ENCODE peak calls at places on chromosome 9, in nine cellular contexts. Y is RWPE2, D is RWPE1, F is GM12864, A is adrenal gland, W is ovary, I is A673, R is cardiac fibroblast, G is HCT116. C is an unnamed sample.

GRCh38 chr9:115063058-115063850 is 54.7 kb downstream of the TNC start:
- DNase-seq in Y (no peak), D (no peak), F (no peak), A (no peak), W (no peak), I (peak), R (peak), G (no peak), C (no peak)

GRCh38 chr9:134712922-134713321 is 71.3 kb downstream of the COL5A1 start:
- DNase-seq in Y (no peak), D (no peak), F (no peak), A (no peak), W (peak), I (no peak), R (no peak), G (no peak), C (no peak)

GRCh38 chr9:32264171-32264862 is 120.1 kb upstream of the ACO1 start:
- DNase-seq in Y (no peak), D (no peak), F (no peak), A (no peak), W (peak), I (peak), R (peak), G (no peak), C (no peak)

GRCh38 chr9:134335490-134336173 is 9.4 kb downstream of the RXRA start:
- DNase-seq in Y (no peak), D (no peak), F (no peak), A (peak), W (no peak), I (no peak), R (no peak), G (no peak), C (no peak)

GRCh38 chr9:4321554-4321953 is 21.7 kb upstream of the GLIS3 start:
- DNase-seq in Y (no peak), D (no peak), F (no peak), A (no peak), W (no peak), I (no peak), R (no peak), G (no peak), C (no peak)

GRCh38 chr9:74517188-74517587 is 20.1 kb downstream of the RORB start:
- DNase-seq in Y (no peak), D (no peak), F (no peak), A (no peak), W (no peak), I (no peak), R (no peak), G (no peak), C (no peak)

GRCh38 chr9:120336021-120336752 is 243.8 kb downstream of the CDK5RAP2 start:
- DNase-seq in Y (no peak), D (no peak), F (no peak), A (no peak), W (no peak), I (no peak), R (no peak), G (no peak), C (no peak)

GRCh38 chr9:115098226-115098965 is 19.6 kb downstream of the TNC start:
- DNase-seq in Y (no peak), D (no peak), F (no peak), A (no peak), W (no peak), I (no peak), R (no peak), G (no peak), C (no peak)

GRCh38 chr9:13450723-13451122 is 171.2 kb upstream of the MPDZ start:
- DNase-seq in Y (no peak), D (no peak), F (no peak), A (no peak), W (no peak), I (peak), R (no peak), G (no peak), C (no peak)

GRCh38 chr9:22216730-22217160 is 207.6 kb upstream of the CDKN2B start:
- DNase-seq in Y (no peak), D (no peak), F (no peak), A (no peak), W (no peak), I (no peak), R (no peak), G (peak), C (no peak)

GRCh38 chr9:87179556-87180340 is 232.4 kb upstream of the GAS1 start:
- DNase-seq in Y (no peak), D (peak), F (no peak), A (no peak), W (no peak), I (peak), R (no peak), G (no peak), C (no peak)

GRCh38 chr9:87099383-87099782 is 152.1 kb upstream of the GAS1 start:
- DNase-seq in Y (no peak), D (peak), F (no peak), A (no peak), W (no peak), I (no peak), R (no peak), G (no peak), C (no peak)

GRCh38 chr9:134995792-134996120 is 78.0 kb upstream of the FCN1 start:
- DNase-seq in Y (no peak), D (no peak), F (no peak), A (no peak), W (peak), I (no peak), R (no peak), G (no peak), C (no peak)

GRCh38 chr9:34501889-34502425 is 20.8 kb downstream of the ENHO start:
- DNase-seq in Y (no peak), D (no peak), F (no peak), A (no peak), W (peak), I (peak), R (peak), G (no peak), C (no peak)

GRCh38 chr9:126687868-126688503 is 74.3 kb downstream of the LMX1B start:
- DNase-seq in Y (no peak), D (no peak), F (no peak), A (no peak), W (no peak), I (no peak), R (no peak), G (no peak), C (no peak)

DNA sequence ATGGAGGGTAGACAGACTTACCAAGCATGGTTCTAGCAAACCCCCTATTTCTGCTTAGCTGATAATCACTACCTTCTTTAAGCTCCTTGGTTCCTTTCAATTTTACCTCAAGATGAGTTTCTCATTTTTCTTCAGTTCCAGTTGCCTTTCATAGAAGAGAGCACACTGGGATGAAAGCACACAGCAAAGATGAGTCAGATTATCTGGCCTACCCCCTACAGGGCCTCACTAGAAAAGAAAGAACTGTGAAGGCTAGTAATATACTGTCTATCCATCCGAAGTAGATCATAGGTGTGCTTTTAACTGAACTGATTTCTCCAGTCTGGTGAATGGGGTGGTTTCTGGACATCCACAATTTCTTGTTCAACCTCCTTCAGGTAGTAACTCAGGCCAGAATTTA is 122.5 kb downstream of the TRPM3 start:
- DNase-seq in Y (no peak), D (no peak), F (no peak), A (no peak), W (no peak), I (no peak), R (no peak), G (no peak), C (no peak)
- TF ChIP-seq CTCF in Y (no peak), D (no peak), F (no peak), A (no peak), W (no peak), I (no peak), R (no peak), G (no peak), C (no peak)

DNA sequence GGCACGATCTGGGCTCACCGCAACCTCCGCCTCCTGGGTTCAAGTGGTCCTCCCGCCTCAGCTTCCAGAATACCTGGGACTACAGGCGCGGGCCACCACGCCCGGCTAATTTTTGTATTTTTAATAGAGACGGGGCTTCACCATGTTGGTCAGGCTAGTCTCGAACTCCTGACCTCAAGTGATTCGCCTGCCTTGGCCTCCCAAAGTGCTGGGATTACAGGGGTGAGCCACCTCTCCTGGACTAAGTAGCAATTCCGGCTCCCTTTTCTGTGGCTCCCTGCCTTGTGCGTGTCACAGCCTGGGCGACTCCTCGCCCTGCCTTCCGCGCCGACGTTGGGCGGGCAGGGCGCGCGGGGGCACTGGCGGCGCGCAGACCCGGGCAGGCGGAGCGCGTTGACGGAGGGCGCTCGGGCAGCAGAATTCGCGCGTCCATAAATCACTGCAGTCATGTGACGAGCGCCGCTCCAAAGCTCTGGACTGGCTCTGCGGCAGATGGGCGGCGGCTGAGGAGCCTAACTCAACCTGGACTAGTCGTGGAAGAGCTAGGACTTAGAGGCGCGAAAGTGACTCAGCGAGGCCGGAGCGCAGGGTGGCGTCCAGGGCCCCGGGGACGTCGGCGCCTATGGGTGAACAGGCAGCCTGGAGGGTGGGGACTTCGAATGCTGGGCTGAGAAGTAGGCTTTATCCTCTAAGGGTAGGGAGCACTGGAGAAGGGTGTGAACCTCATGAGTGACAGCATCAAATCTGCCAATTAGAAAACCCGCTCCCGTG is 1.4 kb upstream of the CIZ1 start:
- DNase-seq in Y (peak), D (peak), F (peak), A (peak), W (peak), I (peak), R (peak), G (peak), C (peak)
- TF ChIP-seq CTCF in Y (peak), D (peak), F (peak), A (no peak), W (no peak), I (no peak), R (no peak), G (no peak), C (peak)

DNA sequence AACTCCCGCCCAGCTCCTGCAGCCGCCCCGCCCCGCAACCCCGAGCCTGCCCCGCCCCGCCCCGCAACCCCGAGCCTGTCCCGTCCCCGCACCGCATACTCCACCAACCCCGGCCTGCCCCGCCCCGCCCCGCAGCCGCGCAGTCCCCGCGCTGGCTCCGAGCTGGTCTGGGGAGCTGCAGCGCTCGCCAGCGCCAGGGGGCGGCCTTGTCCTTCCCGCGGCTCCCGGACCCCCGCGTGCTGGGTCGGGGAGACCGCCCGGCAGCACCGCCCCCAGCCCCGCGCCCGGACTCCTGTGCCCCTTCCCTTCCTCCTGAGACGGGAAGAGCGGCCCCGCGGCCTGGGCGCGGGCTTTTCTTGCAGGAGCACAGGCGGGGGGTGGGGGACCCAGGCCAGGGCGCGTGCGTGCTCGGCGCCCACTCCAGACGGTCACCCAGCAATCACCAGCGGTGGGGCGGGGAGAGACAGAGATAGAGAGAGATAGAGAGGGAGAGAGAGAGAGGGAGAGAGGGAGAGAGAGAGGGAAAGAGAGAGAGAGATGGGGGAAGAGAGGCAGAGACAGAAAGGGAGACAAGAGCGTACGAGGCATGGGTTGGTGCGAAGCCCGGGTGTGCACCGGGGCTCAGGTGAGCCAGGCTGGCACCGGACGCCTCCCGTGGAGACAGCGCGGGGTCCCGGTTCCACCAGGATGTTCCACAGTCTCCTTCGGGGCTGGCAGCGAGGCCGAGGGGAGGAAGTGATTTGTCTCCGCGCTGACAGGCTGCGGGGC is 14.7 kb upstream of the TMEM250 start:
- DNase-seq in Y (no peak), D (no peak), F (no peak), A (no peak), W (peak), I (peak), R (peak), G (no peak), C (peak)
- TF ChIP-seq CTCF in Y (peak), D (peak), F (peak), A (no peak), W (no peak), I (peak), R (peak), G (peak), C (no peak)

DNA sequence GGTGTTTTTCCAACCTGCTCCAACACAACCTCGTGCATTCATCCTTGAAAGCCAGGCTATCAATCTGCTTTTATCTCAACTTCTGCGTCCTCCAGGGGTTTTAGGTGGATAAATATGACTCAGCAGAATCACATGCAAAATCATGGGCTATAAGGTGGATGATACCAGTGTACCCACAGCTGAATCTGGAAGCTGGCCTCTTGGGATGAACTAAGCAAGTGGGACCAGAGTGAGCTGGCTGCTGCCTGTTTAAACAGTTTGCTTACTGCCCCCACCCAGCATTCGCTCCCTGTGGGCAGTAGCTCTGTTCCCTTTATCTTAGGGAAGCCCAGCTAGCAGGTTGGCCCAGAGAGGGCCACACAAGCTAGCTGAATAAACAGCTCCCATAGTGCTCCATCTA is 194.0 kb downstream of the CRB2 start:
- DNase-seq in Y (no peak), D (no peak), F (no peak), A (peak), W (no peak), I (no peak), R (no peak), G (no peak), C (no peak)
- TF ChIP-seq CTCF in Y (no peak), D (no peak), F (no peak), A (no peak), W (no peak), I (no peak), R (no peak), G (no peak), C (no peak)

GRCh38 chr9:89890326-89890980 is 285.6 kb downstream of the GADD45G start:
- DNase-seq in Y (peak), D (no peak), F (no peak), A (no peak), W (no peak), I (no peak), R (no peak), G (no peak), C (no peak)
- TF ChIP-seq CTCF in Y (no peak), D (no peak), F (no peak), A (no peak), W (no peak), I (no peak), R (no peak), G (no peak), C (no peak)

GRCh38 chr9:37784640-37785483 is at the start of gene EXOSC3:
- DNase-seq in Y (peak), D (peak), F (peak), A (peak), W (peak), I (peak), R (peak), G (peak), C (peak)
- TF ChIP-seq CTCF in Y (no peak), D (no peak), F (peak), A (no peak), W (no peak), I (no peak), R (no peak), G (no peak), C (no peak)

GRCh38 chr9:35566417-35566816 is 38.6 kb upstream of the TESK1 start:
- DNase-seq in Y (no peak), D (no peak), F (no peak), A (no peak), W (no peak), I (no peak), R (peak), G (no peak), C (no peak)
- TF ChIP-seq CTCF in Y (no peak), D (no peak), F (peak), A (no peak), W (no peak), I (no peak), R (peak), G (peak), C (no peak)

GRCh38 chr9:99354104-99354503 is 132.0 kb downstream of the SEC61B start:
- DNase-seq in Y (no peak), D (no peak), F (no peak), A (no peak), W (no peak), I (no peak), R (peak), G (no peak), C (no peak)

GRCh38 chr9:99350461-99350860 is 128.4 kb downstream of the SEC61B start:
- DNase-seq in Y (no peak), D (no peak), F (no peak), A (no peak), W (no peak), I (no peak), R (no peak), G (no peak), C (no peak)

GRCh38 chr9:99351647-99352046 is 129.6 kb downstream of the SEC61B start:
- DNase-seq in Y (no peak), D (no peak), F (no peak), A (no peak), W (no peak), I (no peak), R (no peak), G (no peak), C (no peak)

GRCh38 chr9:99352786-99353185 is 130.7 kb downstream of the SEC61B start:
- DNase-seq in Y (no peak), D (no peak), F (no peak), A (no peak), W (no peak), I (no peak), R (no peak), G (no peak), C (no peak)

DNA sequence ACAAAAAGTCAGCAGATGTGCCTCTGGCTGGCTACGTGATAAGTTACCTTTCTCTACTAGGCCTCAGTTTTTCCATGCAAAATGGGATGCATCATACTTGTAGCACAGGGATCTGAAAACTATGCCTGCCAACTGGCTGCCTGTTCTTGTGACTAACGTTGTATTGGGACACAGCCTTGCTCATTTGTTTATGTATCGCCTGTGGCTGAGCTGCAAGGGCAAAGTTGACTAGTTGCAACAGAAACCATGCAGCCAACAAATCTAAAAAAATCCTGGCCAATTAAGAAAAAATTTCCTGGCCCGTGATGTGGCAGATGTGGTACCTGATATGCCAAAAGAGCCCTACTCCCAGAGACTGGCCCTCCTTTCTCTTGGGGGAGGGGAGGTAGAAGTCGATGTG is 131.3 kb downstream of the SEC61B start:
- DNase-seq in Y (no peak), D (no peak), F (no peak), A (peak), W (no peak), I (no peak), R (peak), G (no peak), C (no peak)
- TF ChIP-seq CTCF in Y (no peak), D (no peak), F (no peak), A (no peak), W (no peak), I (no peak), R (no peak), G (no peak), C (no peak)

GRCh38 chr9:136527721-136528710 is 17.8 kb downstream of the NOTCH1 start:
- DNase-seq in Y (no peak), D (peak), F (no peak), A (no peak), W (no peak), I (peak), R (no peak), G (no peak), C (peak)
- TF ChIP-seq CTCF in Y (no peak), D (no peak), F (no peak), A (no peak), W (no peak), I (no peak), R (no peak), G (no peak), C (no peak)

GRCh38 chr9:98419260-98419603 is 163.8 kb upstream of the TBC1D2 start:
- DNase-seq in Y (no peak), D (no peak), F (no peak), A (no peak), W (no peak), I (no peak), R (no peak), G (no peak), C (no peak)
- TF ChIP-seq CTCF in Y (no peak), D (no peak), F (no peak), A (no peak), W (no peak), I (no peak), R (no peak), G (no peak), C (no peak)

C was measured in GM20000.